ENCODE peak calls at places on chromosomes 5 and 9, in seven cellular contexts. B is AG04449, T is cardiac muscle cell, G is natural killer cell, S is transverse colon, N is BJ, R is GM10248. F is an unnamed sample.

GRCh38 chr5:67301285-67301904 is 104.8 kb upstream of the CD180 start:
- DNase-seq in R (no peak), G (no peak), S (peak; percentile 55), N (peak; percentile 82), T (no peak), B (peak; percentile 83), F (no peak)

GRCh38 chr5:119291877-119292276 is 63.9 kb upstream of the TNFAIP8 start:
- DNase-seq in R (no peak), G (no peak), N (no peak), S (no peak), T (no peak), B (no peak), F (no peak)

GRCh38 chr9:26166537-26166936 is 488.3 kb upstream of the TUSC1 start:
- DNase-seq in B (no peak), R (no peak), T (no peak), N (no peak), S (no peak), G (no peak), F (no peak)

GRCh38 chr5:31671339-31671741 is 32.4 kb downstream of the PDZD2 start:
- DNase-seq in R (no peak), B (no peak), N (no peak), G (no peak), T (no peak), S (no peak), F (no peak)

GRCh38 chr9:113998529-113999255 is 79.4 kb downstream of the AMBP start:
- DNase-seq in T (no peak), G (peak; percentile 10), S (no peak), R (no peak), B (no peak), N (no peak), F (no peak)

GRCh38 chr5:177330991-177331837 is 19.5 kb upstream of the MXD3 start:
- DNase-seq in T (no peak), B (no peak), R (no peak), N (no peak), S (no peak), G (peak; percentile 47), F (no peak)

GRCh38 chr5:37626266-37626665 is 213.6 kb downstream of the GDNF start:
- DNase-seq in G (no peak), R (no peak), B (no peak), N (no peak), S (no peak), T (no peak), F (no peak)

GRCh38 chr5:78327761-78328510 is 32.5 kb upstream of the SCAMP1 start:
- DNase-seq in T (no peak), B (no peak), R (no peak), S (no peak), G (no peak), N (no peak), F (no peak)

GRCh38 chr5:44911501-44911900 is 102.8 kb downstream of the MRPS30 start:
- DNase-seq in T (peak; percentile 58), S (no peak), B (no peak), R (no peak), N (no peak), G (no peak), F (no peak)

DNA sequence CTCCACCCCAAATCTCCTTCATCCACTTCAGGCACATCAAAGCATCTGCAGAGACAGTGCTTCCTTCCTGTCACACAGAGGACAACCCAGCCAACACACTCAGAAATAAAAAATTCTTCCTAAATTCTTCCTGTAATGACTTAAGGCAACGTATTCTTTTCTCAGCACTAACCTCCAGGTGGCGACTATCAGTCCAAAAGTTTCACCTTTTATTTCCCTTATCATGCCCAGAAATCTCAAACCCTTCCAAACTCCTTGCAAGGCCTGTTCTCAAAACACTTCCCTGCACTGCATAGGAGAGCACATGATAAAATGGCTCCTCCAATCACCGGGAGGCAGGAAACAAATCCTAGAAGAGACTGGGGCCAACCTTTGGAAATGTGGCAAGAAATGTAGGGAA is 35.1 kb downstream of the SLIT3 start:
- DNase-seq in T (no peak), N (no peak), B (no peak), R (no peak), S (no peak), G (no peak), F (peak; percentile 11)
- TF ChIP-seq CTCF in T (no peak), N (peak; percentile 30), B (no peak), R (peak; percentile 4), S (no peak), G (no peak), F (no peak)

GRCh38 chr5:149598966-149599365 is 17.7 kb downstream of the ARHGEF37 start:
- DNase-seq in N (no peak), R (no peak), S (no peak), G (no peak), B (no peak), T (no peak), F (no peak)
- TF ChIP-seq CTCF in N (no peak), R (no peak), S (no peak), G (no peak), B (no peak), T (no peak), F (no peak)

GRCh38 chr9:33785914-33786313 is 9.4 kb upstream of the PRSS3 start:
- DNase-seq in S (no peak), T (no peak), N (no peak), R (no peak), B (no peak), G (no peak), F (no peak)
- TF ChIP-seq CTCF in S (no peak), T (peak; percentile 42), N (peak; percentile 37), R (no peak), B (peak; percentile 29), G (no peak), F (peak; percentile 27)

GRCh38 chr9:27726244-27727141 is 153.2 kb upstream of the C9orf72 start:
- DNase-seq in S (peak; percentile 59), N (no peak), G (no peak), R (peak; percentile 28), T (peak; percentile 83), B (peak; percentile 2), F (peak; percentile 19)
- TF ChIP-seq CTCF in S (peak; percentile 63), N (peak; percentile 76), G (peak; percentile 33), R (peak; percentile 84), T (peak; percentile 88), B (peak; percentile 79), F (peak; percentile 89)

DNA sequence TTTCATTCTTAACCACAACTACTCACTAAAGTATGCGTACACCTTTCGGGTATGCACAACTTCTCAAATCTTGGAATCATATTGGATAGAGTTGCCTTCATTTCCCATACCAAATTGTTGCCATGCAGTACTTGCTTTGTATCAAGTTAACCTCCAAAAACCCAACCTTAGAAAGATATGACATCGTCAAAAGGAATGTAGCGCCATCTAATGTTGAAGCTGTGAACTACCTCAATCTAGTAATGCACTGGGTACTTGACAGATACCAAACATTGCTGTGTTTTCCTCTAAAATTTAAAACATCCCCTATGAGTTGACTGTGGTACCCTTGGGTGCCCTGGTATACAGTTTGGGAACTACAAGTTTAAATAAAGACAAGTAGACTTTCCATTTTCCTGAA is 318.4 kb downstream of the ARL15 start:
- DNase-seq in N (no peak), G (no peak), S (no peak), R (no peak), T (no peak), B (no peak), F (no peak)
- TF ChIP-seq CTCF in N (peak; percentile 32), G (no peak), S (no peak), R (no peak), T (peak; percentile 52), B (peak; percentile 6), F (peak; percentile 39)

DNA sequence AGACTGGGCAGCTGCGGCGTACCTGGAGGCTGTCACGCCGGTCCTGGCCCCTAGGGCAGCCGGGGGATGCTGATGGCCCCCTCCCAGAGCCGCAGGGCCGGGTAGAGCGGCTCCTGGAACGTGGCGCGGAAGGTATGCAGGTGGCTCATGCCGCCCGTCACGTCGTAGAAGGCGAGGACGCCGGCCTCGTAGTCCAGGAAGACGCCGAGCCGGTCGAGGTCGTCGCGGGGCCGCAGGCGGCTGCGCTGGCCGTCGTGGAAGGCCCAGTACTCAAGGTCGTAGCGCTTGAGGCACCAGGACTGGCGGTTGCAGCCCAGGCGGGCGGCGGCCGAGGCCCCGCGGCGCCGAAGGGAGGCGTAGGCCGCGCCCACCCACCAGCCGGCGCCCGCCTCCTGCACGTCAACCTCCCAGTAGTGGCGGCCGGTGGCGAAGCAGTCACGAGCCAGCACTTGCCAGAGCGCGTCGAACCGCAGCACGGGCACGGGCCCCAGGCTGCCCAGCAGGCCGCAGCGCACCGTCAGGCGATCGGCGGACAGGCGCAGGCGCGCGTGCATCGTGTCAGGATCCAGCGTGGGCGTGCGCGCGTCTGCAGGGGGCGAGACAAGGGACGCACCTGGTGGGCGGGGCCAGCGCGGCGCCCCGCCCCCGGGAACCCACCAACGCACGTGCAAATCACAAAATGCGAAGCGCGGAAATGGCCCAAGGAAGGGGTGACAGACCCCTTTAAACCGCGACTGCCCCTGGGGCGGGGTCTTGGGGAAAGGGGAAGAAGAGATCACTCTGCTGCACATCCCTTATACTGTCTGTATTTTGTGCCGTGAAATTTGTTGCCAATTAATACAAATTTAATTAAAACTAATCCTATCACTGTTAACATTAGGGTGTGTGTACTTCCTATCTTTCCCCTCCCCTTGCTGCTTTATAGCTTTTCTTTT is 31.2 kb downstream of the NANS start:
- DNase-seq in B (no peak), R (peak; percentile 53), S (peak; percentile 22), N (no peak), G (peak; percentile 56), T (peak; percentile 55), F (no peak)
- TF ChIP-seq CTCF in B (no peak), R (no peak), S (no peak), N (no peak), G (no peak), T (no peak), F (no peak)

DNA sequence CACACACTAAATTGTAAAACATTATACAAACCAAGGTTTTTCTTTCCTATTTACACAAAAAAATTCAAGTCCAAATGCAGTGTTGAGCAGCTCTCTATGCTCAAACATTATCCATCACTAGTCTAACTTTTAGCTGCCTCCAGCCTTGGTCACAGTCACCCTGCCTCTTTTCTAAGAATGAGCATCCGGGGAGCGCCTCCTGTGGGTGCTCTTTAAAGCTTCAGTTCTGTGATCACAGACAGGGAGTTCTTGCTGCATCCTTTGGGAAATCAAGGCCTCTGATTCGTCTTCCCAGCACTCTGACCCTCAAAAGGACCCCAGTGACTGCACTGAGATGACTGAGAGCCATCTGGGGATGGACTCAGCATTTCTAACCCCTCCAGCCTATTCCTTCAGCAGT is 289.6 kb downstream of the SEC61B start:
- DNase-seq in G (no peak), B (no peak), S (no peak), R (no peak), T (no peak), N (no peak), F (no peak)
- TF ChIP-seq CTCF in G (no peak), B (peak; percentile 0), S (no peak), R (no peak), T (no peak), N (peak; percentile 1), F (no peak)